ENCODE peak calls at places on chromosomes 7 and 10, in nine cellular contexts. H is breast epithelium, Y is esophagus squamous epithelium, O is heart left ventricle, R is body of pancreas, F is A549, W is suprapubic skin, N is prostate gland, D is K562. J is an unnamed sample.

GRCh38 chr10:94292448-94293118 is 70.2 kb downstream of the NOC3L start:
- DNase-seq in F (no peak), O (peak), H (peak), W (no peak), R (no peak), N (peak), Y (no peak), D (no peak), J (no peak)

GRCh38 chr10:78544447-78545085 is 510.9 kb downstream of the RPS24 start:
- DNase-seq in O (no peak), D (no peak), H (no peak), F (no peak), W (peak), R (no peak), Y (no peak), N (no peak), J (no peak)

GRCh38 chr10:3946234-3947229 is 161.5 kb upstream of the KLF6 start:
- DNase-seq in O (no peak), W (no peak), Y (no peak), N (no peak), H (no peak), F (no peak), D (no peak), R (no peak), J (no peak)

GRCh38 chr7:50466815-50467569 is 16.8 kb upstream of the FIGNL1 start:
- DNase-seq in R (no peak), Y (no peak), W (no peak), H (no peak), O (no peak), D (no peak), F (no peak), N (no peak), J (no peak)

GRCh38 chr10:111072232-111072631 is 4.6 kb upstream of the ADRA2A start:
- DNase-seq in W (no peak), D (no peak), F (no peak), H (no peak), O (no peak), R (no peak), N (no peak), Y (no peak), J (no peak)

GRCh38 chr10:121900443-121901174 is 27.2 kb downstream of the ATE1 start:
- DNase-seq in H (no peak), F (peak), D (peak), Y (no peak), R (no peak), N (peak), O (no peak), W (no peak), J (no peak)

GRCh38 chr7:156907656-156908055 is 14.7 kb upstream of the LMBR1 start:
- DNase-seq in D (no peak), W (no peak), Y (no peak), F (no peak), H (no peak), N (no peak), R (no peak), O (no peak), J (no peak)

GRCh38 chr7:129136887-129137647 is 7.4 kb upstream of the TSPAN33 start:
- DNase-seq in D (no peak), O (no peak), N (no peak), Y (no peak), W (no peak), H (no peak), R (no peak), F (no peak), J (no peak)

GRCh38 chr7:148306759-148307158 is 283.8 kb upstream of the C7orf33 start:
- DNase-seq in D (no peak), Y (no peak), N (no peak), R (no peak), W (no peak), H (no peak), F (no peak), O (no peak), J (no peak)

GRCh38 chr10:132688580-132689420 is 97.1 kb downstream of the NKX6-2 start:
- DNase-seq in W (peak), N (no peak), Y (no peak), D (no peak), H (no peak), O (peak), R (no peak), F (no peak), J (no peak)

GRCh38 chr7:15130666-15131541 is 228.4 kb upstream of the DGKB start:
- DNase-seq in H (no peak), Y (no peak), F (peak), O (no peak), R (no peak), D (no peak), N (no peak), W (no peak), J (no peak)

GRCh38 chr7:101991860-101992259 is 174.4 kb downstream of the CUX1 start:
- DNase-seq in N (no peak), O (no peak), F (no peak), R (no peak), D (no peak), H (no peak), Y (no peak), W (no peak), J (no peak)

GRCh38 chr10:117736655-117737054 is 194.1 kb downstream of the EMX2 start:
- DNase-seq in H (no peak), W (no peak), N (no peak), D (no peak), F (peak), Y (no peak), O (no peak), R (no peak), J (no peak)

GRCh38 chr7:141663081-141663510 is 38.9 kb downstream of the DENND11 start:
- DNase-seq in O (no peak), D (no peak), R (peak), Y (no peak), W (no peak), F (peak), H (peak), N (peak), J (no peak)

GRCh38 chr7:129530881-129531391 is 28.6 kb downstream of the SMKR1 start:
- DNase-seq in N (no peak), H (no peak), Y (no peak), W (no peak), O (no peak), R (no peak), D (no peak), F (peak), J (no peak)

GRCh38 chr7:127705461-127705959 is 53.5 kb downstream of the SND1 start:
- DNase-seq in N (no peak), W (no peak), R (no peak), Y (no peak), D (no peak), H (no peak), O (no peak), F (no peak), J (no peak)

GRCh38 chr7:75928600-75928939 is 13.6 kb downstream of the POR start:
- DNase-seq in D (no peak), F (no peak), O (no peak), R (no peak), H (no peak), N (no peak), W (no peak), Y (no peak), J (no peak)

GRCh38 chr7:19772858-19773337 is 519 bp downstream of the TMEM196 start:
- DNase-seq in W (no peak), N (no peak), Y (no peak), O (no peak), R (peak), D (no peak), H (no peak), F (peak), J (no peak)

GRCh38 chr7:26440253-26440992 is 148.8 kb downstream of the SNX10 start:
- DNase-seq in H (no peak), N (no peak), O (no peak), D (no peak), F (no peak), Y (no peak), W (no peak), R (no peak), J (no peak)

GRCh38 chr10:91856637-91857036 is 52.6 kb downstream of the FGFBP3 start:
- DNase-seq in F (no peak), H (no peak), D (no peak), W (no peak), R (no peak), O (no peak), N (no peak), Y (no peak), J (no peak)

GRCh38 chr10:48551796-48552591 is 52.9 kb downstream of the ARHGAP22 start:
- DNase-seq in D (peak), O (peak), Y (no peak), R (no peak), F (peak), H (no peak), N (no peak), W (no peak), J (peak)

GRCh38 chr10:119138341-119139306 is 26.9 kb downstream of the SFXN4 start:
- DNase-seq in Y (no peak), O (no peak), F (no peak), N (no peak), D (no peak), H (no peak), W (no peak), R (no peak), J (no peak)

GRCh38 chr10:30431435-30431911 is 2.5 kb upstream of the MAP3K8 start:
- DNase-seq in Y (no peak), O (peak), N (no peak), W (no peak), R (no peak), F (no peak), H (no peak), D (no peak), J (no peak)

GRCh38 chr7:142153400-142153799 is 41.9 kb downstream of the MGAM2 start:
- DNase-seq in F (peak), H (no peak), N (no peak), R (peak), Y (no peak), W (no peak), D (no peak), O (no peak), J (no peak)

GRCh38 chr10:90930070-90930837 is 9.4 kb upstream of the ANKRD1 start:
- DNase-seq in H (peak), W (no peak), D (no peak), F (peak), N (peak), R (no peak), Y (no peak), O (peak), J (no peak)

GRCh38 chr7:66304536-66304935 is 99.4 kb downstream of the TPST1 start:
- DNase-seq in W (no peak), H (no peak), O (no peak), N (no peak), F (no peak), R (no peak), Y (no peak), D (no peak), J (no peak)

GRCh38 chr7:139915864-139916716 is 87.0 kb downstream of the TBXAS1 start:
- DNase-seq in N (peak), H (peak), R (peak), D (peak), F (peak), Y (no peak), O (peak), W (no peak), J (no peak)

GRCh38 chr10:90787906-90788491 is 69.8 kb downstream of the HTR7 start:
- DNase-seq in W (no peak), F (peak), Y (no peak), R (peak), H (no peak), O (no peak), N (no peak), D (peak), J (no peak)

GRCh38 chr7:44391746-44392617 is 66.6 kb upstream of the CAMK2B start:
- DNase-seq in R (peak), H (peak), N (no peak), F (no peak), O (no peak), W (no peak), Y (no peak), D (no peak), J (peak)

GRCh38 chr7:119223930-119224329 is 999.4 kb downstream of the ANKRD7 start:
- DNase-seq in N (no peak), R (no peak), Y (no peak), W (no peak), O (no peak), D (no peak), H (no peak), F (no peak), J (no peak)

GRCh38 chr7:26584964-26585650 is 279.3 kb downstream of the SKAP2 start:
- DNase-seq in N (no peak), F (no peak), W (no peak), D (no peak), O (no peak), Y (no peak), R (no peak), H (no peak), J (no peak)

GRCh38 chr7:131606346-131607290 is 50.2 kb upstream of the PODXL start:
- DNase-seq in Y (no peak), N (peak), F (no peak), W (no peak), R (no peak), H (no peak), O (no peak), D (no peak), J (no peak)

GRCh38 chr10:117464176-117464575 is 78.4 kb upstream of the EMX2 start:
- DNase-seq in W (no peak), D (no peak), H (no peak), Y (no peak), R (no peak), O (no peak), N (no peak), F (no peak), J (no peak)

GRCh38 chr7:158533386-158534133 is 54.1 kb downstream of the PTPRN2 start:
- DNase-seq in O (no peak), N (no peak), Y (no peak), W (no peak), R (no peak), D (no peak), F (no peak), H (no peak), J (no peak)

GRCh38 chr7:117127585-117128168 is 174.4 kb downstream of the ST7 start:
- DNase-seq in O (peak), F (no peak), H (no peak), Y (no peak), N (peak), D (peak), W (no peak), R (peak), J (no peak)

GRCh38 chr7:138359891-138360582 is 100.0 kb upstream of the TRIM24 start:
- DNase-seq in D (no peak), F (no peak), O (no peak), N (no peak), Y (no peak), R (no peak), W (no peak), H (no peak), J (no peak)

GRCh38 chr10:78041170-78042057 is 7.8 kb downstream of the RPS24 start:
- DNase-seq in H (no peak), F (no peak), N (no peak), Y (no peak), R (no peak), W (no peak), O (no peak), D (no peak), J (no peak)

GRCh38 chr10:70440296-70441160 is 953 bp downstream of the NODAL start:
- DNase-seq in N (no peak), W (no peak), D (peak), Y (no peak), H (no peak), R (no peak), F (no peak), O (no peak), J (no peak)
- H3K27ac ChIP-seq in N (no peak), W (no peak), D (no peak), Y (no peak), H (no peak), R (no peak), F (no peak), O (no peak), J (no peak)

GRCh38 chr10:72625276-72625607 is 637 bp downstream of the MICU1 start:
- DNase-seq in W (no peak), N (no peak), O (no peak), Y (no peak), D (no peak), H (no peak), F (no peak), R (no peak), J (no peak)

GRCh38 chr10:72622271-72622670 is 3.6 kb downstream of the MICU1 start:
- DNase-seq in W (no peak), Y (no peak), N (no peak), O (no peak), R (no peak), F (no peak), H (no peak), D (no peak), J (no peak)

GRCh38 chr10:72630144-72630543 is 4.3 kb upstream of the MICU1 start:
- DNase-seq in F (no peak), Y (no peak), W (no peak), R (no peak), N (no peak), O (no peak), D (no peak), H (no peak), J (no peak)

GRCh38 chr10:72626444-72626754 is 520 bp upstream of the MICU1 start:
- DNase-seq in H (no peak), Y (no peak), R (no peak), O (no peak), W (no peak), N (no peak), D (no peak), F (no peak), J (no peak)

GRCh38 chr10:72625608-72626443 is at the start of gene MICU1:
- DNase-seq in R (peak), D (peak), N (peak), Y (peak), O (peak), H (peak), W (peak), F (peak), J (peak)
- TF ChIP-seq POLR2A in R (peak), D (peak), N (peak), Y (peak), O (no peak), H (peak), W (no peak), F (no peak), J (peak)

GRCh38 chr10:84335516-84335915 is 7.1 kb downstream of the CCSER2 start:
- DNase-seq in R (no peak), F (no peak), Y (no peak), N (no peak), O (no peak), W (no peak), D (no peak), H (no peak), J (no peak)

GRCh38 chr10:84334806-84335205 is 6.4 kb downstream of the CCSER2 start:
- DNase-seq in R (no peak), N (no peak), O (no peak), F (no peak), W (no peak), D (no peak), H (no peak), Y (no peak), J (no peak)

GRCh38 chr10:84336406-84336805 is 8.0 kb downstream of the CCSER2 start:
- DNase-seq in H (no peak), Y (no peak), O (no peak), R (no peak), N (no peak), F (no peak), D (no peak), W (no peak), J (no peak)

GRCh38 chr10:84331091-84331490 is 2.7 kb downstream of the CCSER2 start:
- DNase-seq in H (no peak), D (no peak), N (no peak), R (no peak), W (no peak), O (no peak), Y (no peak), F (no peak), J (no peak)

GRCh38 chr10:84333864-84334451 is 5.6 kb downstream of the CCSER2 start:
- DNase-seq in O (no peak), N (no peak), R (no peak), D (peak), Y (no peak), F (no peak), W (no peak), H (no peak), J (no peak)
- H3K27ac ChIP-seq in O (no peak), N (no peak), R (no peak), D (no peak), Y (no peak), F (no peak), W (no peak), H (no peak), J (no peak)

GRCh38 chr10:50739618-50740350 is at the start of gene ASAH2B:
- DNase-seq in Y (no peak), F (peak), D (peak), H (peak), W (peak), R (peak), N (peak), O (peak), J (no peak)
- TF ChIP-seq POLR2A in Y (no peak), F (peak), D (peak), H (no peak), W (no peak), R (peak), N (no peak), O (no peak), J (no peak)

GRCh38 chr10:1411451-1411850 is 325.9 kb downstream of the ADARB2 start:
- DNase-seq in D (no peak), F (no peak), R (no peak), N (no peak), H (no peak), Y (no peak), W (no peak), O (no peak), J (no peak)
- H3K27ac ChIP-seq in D (no peak), F (no peak), R (no peak), N (no peak), H (no peak), Y (no peak), W (no peak), O (no peak), J (no peak)

J was measured in vagina.